ENCODE peak calls at places on chromosomes 2 and 18, in eight cellular contexts. M, V, G, E, H, A, T and Y are unnamed samples.

GRCh38 chr18:49123431-49123830 is 172.7 kb upstream of the SMAD7 start:
- DNase-seq in H (no peak), G (peak), E (no peak), A (no peak), V (no peak), T (no peak), M (no peak), Y (no peak)

GRCh38 chr18:61896118-61896517 is 3.3 kb upstream of the RNF152 start:
- DNase-seq in M (no peak), A (no peak), V (no peak), T (no peak), G (no peak), E (no peak), H (no peak), Y (no peak)

GRCh38 chr2:1891147-1891546 is 146.8 kb upstream of the PXDN start:
- DNase-seq in H (no peak), A (no peak), M (no peak), T (no peak), G (no peak), V (no peak), E (no peak), Y (no peak)

GRCh38 chr2:104378853-104379374 is 475.0 kb upstream of the POU3F3 start:
- DNase-seq in H (no peak), A (peak), T (no peak), E (peak), V (peak), M (no peak), G (no peak), Y (no peak)

GRCh38 chr2:131027566-131028528 is 65.4 kb downstream of the FAM168B start:
- DNase-seq in V (no peak), H (no peak), M (no peak), A (no peak), E (no peak), G (no peak), T (no peak), Y (no peak)

GRCh38 chr2:198441246-198441645 is 636.9 kb downstream of the PLCL1 start:
- DNase-seq in T (no peak), H (no peak), A (no peak), E (no peak), M (no peak), G (peak), V (no peak), Y (no peak)

GRCh38 chr2:205766765-205767359 is 84.6 kb downstream of the NRP2 start:
- DNase-seq in G (peak), E (peak), T (peak), V (no peak), A (peak), M (peak), H (peak), Y (peak)

GRCh38 chr2:238433941-238434845 is 7.5 kb downstream of the ASB1 start:
- DNase-seq in G (peak), T (no peak), V (no peak), H (no peak), A (no peak), M (no peak), E (no peak), Y (no peak)

GRCh38 chr2:204971219-204971907 is 426.1 kb downstream of the PARD3B start:
- DNase-seq in A (no peak), H (no peak), E (no peak), G (no peak), M (peak), T (no peak), V (no peak), Y (no peak)

GRCh38 chr2:145682536-145683157 is 1162.7 kb upstream of the ZEB2 start:
- DNase-seq in E (no peak), H (no peak), A (no peak), T (no peak), M (peak), G (peak), V (no peak), Y (no peak)

GRCh38 chr2:174332607-174333001 is 2.1 kb upstream of the SP9 start:
- DNase-seq in M (no peak), H (no peak), E (peak), A (peak), V (no peak), G (no peak), T (no peak), Y (no peak)

GRCh38 chr2:7572460-7572859 is 655.2 kb downstream of the RNF144A start:
- DNase-seq in G (no peak), T (no peak), V (no peak), M (no peak), H (no peak), A (no peak), E (no peak), Y (no peak)

GRCh38 chr18:55113800-55114199 is 154.5 kb upstream of the CCDC68 start:
- DNase-seq in M (no peak), V (no peak), T (peak), E (no peak), A (no peak), H (no peak), G (no peak), Y (no peak)

GRCh38 chr18:9575558-9575957 is 38.8 kb downstream of the PPP4R1 start:
- DNase-seq in T (peak), G (peak), H (peak), M (peak), E (peak), A (peak), V (peak), Y (peak)
- TF ChIP-seq POLR2A in T (no peak), G (no peak), H (no peak), M (no peak), E (no peak), A (no peak), V (no peak), Y (no peak)

GRCh38 chr2:42030196-42030759 is 17.5 kb upstream of the PKDCC start:
- DNase-seq in G (no peak), H (no peak), A (no peak), E (no peak), M (no peak), V (no peak), T (no peak), Y (no peak)

GRCh38 chr2:42029639-42030195 is 18.1 kb upstream of the PKDCC start:
- DNase-seq in V (no peak), E (no peak), G (no peak), T (no peak), A (no peak), H (no peak), M (no peak), Y (no peak)

GRCh38 chr2:42030829-42031228 is 17.0 kb upstream of the PKDCC start:
- DNase-seq in T (no peak), A (no peak), M (no peak), G (no peak), E (no peak), V (no peak), H (no peak), Y (no peak)

GRCh38 chr2:42026332-42026731 is 21.5 kb upstream of the PKDCC start:
- DNase-seq in G (no peak), E (no peak), M (no peak), T (no peak), A (no peak), V (no peak), H (no peak), Y (no peak)

DNA sequence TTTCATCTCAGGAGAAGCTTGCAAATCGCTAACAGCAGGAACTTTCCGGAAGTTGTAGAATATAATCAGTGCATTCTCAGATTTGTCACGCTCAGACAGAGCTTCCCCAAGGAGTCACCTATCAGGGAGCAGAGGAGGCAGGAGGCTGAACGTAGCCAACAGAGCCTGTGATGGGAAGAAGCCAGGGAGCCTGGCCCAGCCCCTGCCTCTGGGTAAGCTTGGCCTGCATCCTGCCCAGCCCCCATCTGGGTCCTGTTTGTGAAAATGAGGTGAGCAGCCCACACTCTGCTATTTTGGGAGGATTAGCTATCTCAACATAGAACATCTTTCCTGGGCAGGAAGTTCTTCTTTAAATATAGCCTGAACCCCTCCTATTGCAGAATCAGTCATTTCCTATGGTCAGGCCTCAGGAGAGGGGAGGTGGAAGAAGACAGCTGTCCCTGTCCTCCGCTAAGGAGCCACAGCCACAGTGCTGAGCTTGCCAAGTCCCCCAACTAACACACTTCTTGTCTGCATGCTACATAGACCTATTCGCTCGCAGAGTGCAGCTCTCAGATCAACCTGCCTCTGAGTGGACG is 19.2 kb upstream of the PKDCC start:
- DNase-seq in T (no peak), V (no peak), H (no peak), M (no peak), E (no peak), A (no peak), G (no peak), Y (no peak)
- TF ChIP-seq POLR2A in T (no peak), V (no peak), H (no peak), M (no peak), E (no peak), A (no peak), G (no peak), Y (no peak)

GRCh38 chr2:229921892-229922448 is at the start of gene TRIP12:
- DNase-seq in G (peak), A (peak), M (peak), V (peak), E (peak), T (peak), H (peak), Y (peak)
- TF ChIP-seq POLR2A in G (no peak), A (no peak), M (peak), V (peak), E (peak), T (peak), H (peak), Y (peak)

DNA sequence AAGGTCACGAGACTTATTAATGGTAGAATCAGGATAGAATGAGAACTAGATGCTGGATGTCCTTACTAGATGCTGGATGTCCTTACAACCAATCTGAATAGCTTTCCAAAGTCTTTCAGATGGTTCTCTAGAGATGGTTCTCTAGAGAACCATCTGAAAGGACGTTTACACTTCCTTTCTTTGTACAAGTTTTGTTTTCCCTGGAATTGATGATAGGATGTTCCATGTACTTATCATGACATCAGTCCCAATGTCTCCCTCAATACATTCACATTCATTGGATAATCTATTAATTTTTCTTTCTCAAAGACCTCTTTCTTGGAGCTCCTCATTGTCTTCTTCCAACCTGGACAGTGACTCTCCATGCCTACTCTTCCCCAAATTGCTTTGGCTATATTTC is 28.2 kb upstream of the RUFY4 start:
- DNase-seq in T (no peak), G (no peak), H (no peak), E (no peak), A (no peak), M (no peak), V (no peak), Y (no peak)
- TF ChIP-seq POLR2A in T (no peak), G (no peak), H (no peak), E (no peak), A (no peak), M (no peak), V (no peak), Y (no peak)

GRCh38 chr2:54597153-54597827 is 126.2 kb upstream of the EML6 start:
- DNase-seq in A (no peak), E (no peak), T (peak), M (no peak), G (peak), H (peak), V (no peak), Y (no peak)
- TF ChIP-seq POLR2A in A (no peak), E (no peak), T (no peak), M (no peak), G (no peak), H (no peak), V (no peak), Y (no peak)